ENCODE peak calls at places on chromosomes 1 and 21, in seven cellular contexts. U is stimulated activated CD8-positive, alpha-beta memory T cell treated with anti-CD3 and anti-CD28 coated beads, Interleukin-4, amount 100 ng/mL, for 1 hour; A is endothelial cell; L is pancreas; N is ELF-1; I is kidney; M is H9. V is an unnamed sample.
A peak's percentile ranks its signal among the peaks of the same experiment; 100 is the strongest.

GRCh38 chr1:42551150-42551549 is 88.1 kb downstream of the CCDC30 start:
- DNase-seq in U (no peak), A (no peak), L (no peak), N (no peak), I (no peak), M (no peak), V (no peak)

GRCh38 chr1:231606712-231607111 is 19.9 kb upstream of the DISC1 start:
- DNase-seq in U (no peak), A (no peak), L (no peak), N (no peak), I (no peak), M (no peak), V (no peak)

GRCh38 chr21:44940116-44940631 is 345 bp downstream of the SLX9 start:
- DNase-seq in U (no peak), A (no peak), L (no peak), N (no peak), I (no peak), M (peak; percentile 36), V (peak; percentile 29)

GRCh38 chr1:109490029-109490933 is 3.6 kb upstream of the CYB561D1 start:
- DNase-seq in U (peak; percentile 58), A (peak; percentile 83), L (no peak), N (peak; percentile 70), I (no peak), M (peak; percentile 73), V (peak; percentile 41)

GRCh38 chr1:32266926-32267645 is 16.0 kb downstream of the LCK start:
- DNase-seq in U (no peak), A (no peak), L (no peak), N (no peak), I (no peak), M (no peak), V (no peak)

GRCh38 chr21:45623436-45623835 is 20.1 kb upstream of the PCBP3 start:
- DNase-seq in U (no peak), A (no peak), L (no peak), N (no peak), I (no peak), M (peak; percentile 17), V (no peak)

GRCh38 chr1:37509181-37509580 is 5.4 kb downstream of the MEAF6 start:
- DNase-seq in U (no peak), A (no peak), L (no peak), N (peak; percentile 36), I (no peak), M (no peak), V (no peak)

GRCh38 chr1:205449750-205450443 is 5.9 kb downstream of the BLACAT1 start:
- DNase-seq in U (no peak), A (peak; percentile 41), L (peak; percentile 85), N (peak; percentile 93), I (peak; percentile 96), M (peak; percentile 86), V (no peak)

GRCh38 chr1:16984717-16985116 is 4.3 kb upstream of the MFAP2 start:
- DNase-seq in U (no peak), A (peak; percentile 52), L (no peak), N (peak; percentile 90), I (no peak), M (no peak), V (no peak)

GRCh38 chr1:172867216-172867828 is 183.4 kb downstream of the TNFSF18 start:
- DNase-seq in U (no peak), A (no peak), L (no peak), N (no peak), I (no peak), M (no peak), V (no peak)

GRCh38 chr1:20992327-20993056 is 184.2 kb downstream of the EIF4G3 start:
- DNase-seq in U (no peak), A (no peak), L (no peak), N (no peak), I (no peak), M (no peak), V (no peak)

GRCh38 chr1:206698990-206699586 is 14.4 kb downstream of the MAPKAPK2 start:
- DNase-seq in U (no peak), A (no peak), L (no peak), N (no peak), I (no peak), M (no peak), V (no peak)

GRCh38 chr1:155424091-155424490 is 103.4 kb downstream of the RUSC1 start:
- DNase-seq in U (no peak), A (no peak), L (no peak), N (no peak), I (no peak), M (no peak), V (no peak)

GRCh38 chr21:36859744-36860501 is 106.5 kb downstream of the HLCS start:
- DNase-seq in U (no peak), A (no peak), L (peak; percentile 92), N (peak; percentile 81), I (peak; percentile 94), M (peak; percentile 85), V (no peak)

GRCh38 chr1:83900530-83900929 is 98.4 kb downstream of the TTLL7 start:
- DNase-seq in U (no peak), A (no peak), L (no peak), N (no peak), I (no peak), M (no peak), V (no peak)

GRCh38 chr1:189149547-189150375 is 1327.9 kb downstream of the BRINP3 start:
- DNase-seq in U (no peak), A (no peak), L (peak; percentile 58), N (peak; percentile 58), I (no peak), M (peak; percentile 74), V (no peak)

GRCh38 chr1:75668813-75669212 is 55.7 kb upstream of the ACADM start:
- DNase-seq in U (no peak), A (no peak), L (no peak), N (no peak), I (no peak), M (no peak), V (no peak)

GRCh38 chr1:62782197-62782886 is 1.6 kb upstream of the ATG4C start:
- DNase-seq in U (no peak), A (no peak), L (no peak), N (no peak), I (no peak), M (no peak), V (no peak)

GRCh38 chr1:109624215-109625010 is 4.8 kb downstream of the AMPD2 start:
- DNase-seq in U (no peak), A (no peak), L (no peak), N (no peak), I (peak; percentile 68), M (peak; percentile 29), V (no peak)

GRCh38 chr1:39902121-39902807 is 547 bp upstream of the MYCL start:
- DNase-seq in U (peak; percentile 30), A (peak; percentile 66), L (peak; percentile 94), N (no peak), I (peak; percentile 91), M (peak; percentile 89), V (peak; percentile 98)